ENCODE peak calls at places on chromosome 13, in five cellular contexts. Y is NCI-H1092 treated with DMSO at 0.1 percent for 48 hours, N is HCEC 1CT, K is heart left ventricle, S is NCI-H2029. F is an unnamed sample.

GRCh38 chr13:75369986-75370385 is 112.0 kb downstream of the TBC1D4 start:
- DNase-seq in N (no peak), S (no peak), Y (no peak), K (no peak), F (no peak)

GRCh38 chr13:113919761-113920160 is 54.1 kb downstream of the C13orf46 start:
- DNase-seq in Y (no peak), S (no peak), K (no peak), N (no peak), F (no peak)

GRCh38 chr13:94988654-94989053 is 276.3 kb upstream of the SOX21 start:
- DNase-seq in N (no peak), Y (no peak), K (no peak), S (no peak), F (no peak)

GRCh38 chr13:89061821-89062220 is 1390.7 kb downstream of the SLITRK5 start:
- DNase-seq in K (no peak), Y (peak; percentile 74), N (no peak), S (no peak), F (no peak)

GRCh38 chr13:28355822-28356371 is 139.0 kb downstream of the FLT1 start:
- DNase-seq in K (no peak), N (peak; percentile 55), S (no peak), Y (no peak), F (no peak)

GRCh38 chr13:98291658-98292057 is 114.6 kb upstream of the RNF113B start:
- DNase-seq in N (no peak), Y (no peak), S (no peak), K (no peak), F (no peak)

GRCh38 chr13:74346960-74347359 is 212.8 kb upstream of the KLF12 start:
- DNase-seq in N (no peak), K (no peak), S (no peak), Y (no peak), F (no peak)

GRCh38 chr13:24671367-24672117 is 8.7 kb upstream of the ATP12A start:
- DNase-seq in S (peak; percentile 20), Y (peak; percentile 48), N (peak; percentile 78), K (no peak), F (peak; percentile 20)

GRCh38 chr13:114097893-114098688 is 34.3 kb downstream of the RASA3 start:
- DNase-seq in S (no peak), N (no peak), Y (no peak), K (peak; percentile 59), F (peak; percentile 16)

GRCh38 chr13:52371736-52372247 is 34.2 kb downstream of the THSD1 start:
- DNase-seq in S (no peak), Y (no peak), K (no peak), N (peak; percentile 56), F (no peak)

GRCh38 chr13:51731759-51732158 is 72.2 kb downstream of the DHRS12 start:
- DNase-seq in K (no peak), Y (no peak), N (peak; percentile 66), S (no peak), F (no peak)

GRCh38 chr13:24187185-24187584 is 26.7 kb downstream of the SPATA13 start:
- DNase-seq in S (no peak), N (no peak), K (no peak), Y (no peak), F (no peak)

GRCh38 chr13:24286624-24287023 is 22.8 kb upstream of the C1QTNF9 start:
- DNase-seq in N (no peak), K (no peak), Y (no peak), S (no peak), F (peak; percentile 37)

F was measured in ovary.